ENCODE peak calls at places on chromosomes 5 and 9, in seven cellular contexts. R, G, N, E, H, T and J are unnamed samples.

GRCh38 chr9:124818431-124819281 is 34.6 kb upstream of the WDR38 start:
- DNase-seq in R (peak), G (peak), N (peak), E (no peak), H (no peak), T (peak), J (no peak)

GRCh38 chr9:136644593-136645342 is 17.9 kb upstream of the EGFL7 start:
- DNase-seq in R (peak), G (no peak), N (no peak), E (no peak), H (peak), T (peak), J (no peak)

GRCh38 chr5:134637106-134637721 is 4.6 kb upstream of the SAR1B start:
- DNase-seq in R (peak), G (no peak), N (no peak), E (no peak), H (no peak), T (no peak), J (no peak)

GRCh38 chr9:98064623-98065392 is 8.3 kb downstream of the NANS start:
- DNase-seq in R (peak), G (no peak), N (no peak), E (no peak), H (no peak), T (no peak), J (no peak)

GRCh38 chr5:142472306-142472951 is 147.6 kb upstream of the SPRY4 start:
- DNase-seq in R (no peak), G (peak), N (peak), E (no peak), H (no peak), T (peak), J (peak)

GRCh38 chr5:77630246-77631165 is 8.0 kb downstream of the OTP start:
- DNase-seq in R (peak), G (peak), N (peak), E (no peak), H (peak), T (peak), J (no peak)

GRCh38 chr5:141855265-141856029 is 22.8 kb downstream of the PCDH1 start:
- DNase-seq in R (no peak), G (peak), N (no peak), E (no peak), H (no peak), T (no peak), J (no peak)

GRCh38 chr9:89994988-89995613 is 390.3 kb downstream of the GADD45G start:
- DNase-seq in R (no peak), G (no peak), N (no peak), E (no peak), H (no peak), T (no peak), J (no peak)

GRCh38 chr5:177132504-177133118 is 962 bp upstream of the NSD1 start:
- DNase-seq in R (peak), G (peak), N (peak), E (no peak), H (peak), T (no peak), J (no peak)

GRCh38 chr5:132425009-132425937 is 55.8 kb downstream of the SLC22A5 start:
- DNase-seq in R (peak), G (peak), N (peak), E (no peak), H (no peak), T (no peak), J (no peak)

GRCh38 chr5:89313804-89314588 is 431.0 kb upstream of the MEF2C start:
- DNase-seq in R (no peak), G (peak), N (peak), E (no peak), H (no peak), T (peak), J (peak)

GRCh38 chr5:34491251-34491620 is 164.9 kb upstream of the RAI14 start:
- DNase-seq in R (no peak), G (peak), N (no peak), E (no peak), H (no peak), T (no peak), J (no peak)

GRCh38 chr9:92607088-92607487 is 62.8 kb downstream of the IPPK start:
- DNase-seq in R (no peak), G (peak), N (no peak), E (no peak), H (no peak), T (no peak), J (no peak)

GRCh38 chr9:469672-470040 is 255.0 kb downstream of the DOCK8 start:
- DNase-seq in R (peak), G (no peak), N (peak), E (no peak), H (peak), T (no peak), J (no peak)

GRCh38 chr5:61461412-61461811 is 129.4 kb downstream of the ZSWIM6 start:
- DNase-seq in R (no peak), G (no peak), N (no peak), E (no peak), H (no peak), T (no peak), J (no peak)

GRCh38 chr5:140468188-140468587 is 66.6 kb downstream of the ANKHD1 start:
- DNase-seq in R (no peak), G (peak), N (no peak), E (no peak), H (no peak), T (no peak), J (no peak)

GRCh38 chr9:136093995-136094881 is 851 bp downstream of the NACC2 start:
- DNase-seq in R (peak), G (peak), N (peak), E (no peak), H (peak), T (peak), J (no peak)

GRCh38 chr5:126054593-126055347 is 368.4 kb upstream of the GRAMD2B start:
- DNase-seq in R (no peak), G (no peak), N (no peak), E (no peak), H (no peak), T (no peak), J (peak)

GRCh38 chr5:67160985-67161384 is 35.6 kb downstream of the CD180 start:
- DNase-seq in R (no peak), G (peak), N (peak), E (no peak), H (no peak), T (no peak), J (no peak)

GRCh38 chr5:153496835-153497234 is 6.4 kb downstream of the GRIA1 start:
- DNase-seq in R (no peak), G (peak), N (peak), E (no peak), H (no peak), T (peak), J (no peak)

GRCh38 chr9:89617978-89618377 is 13.2 kb downstream of the GADD45G start:
- DNase-seq in R (no peak), G (no peak), N (no peak), E (no peak), H (no peak), T (no peak), J (no peak)

GRCh38 chr9:126080641-126081040 is 246.0 kb upstream of the MVB12B start:
- DNase-seq in R (no peak), G (no peak), N (no peak), E (no peak), H (no peak), T (no peak), J (no peak)

GRCh38 chr9:114008667-114009410 is 69.3 kb downstream of the AMBP start:
- DNase-seq in R (peak), G (no peak), N (no peak), E (peak), H (no peak), T (no peak), J (no peak)

GRCh38 chr9:120717194-120717593 is 2.9 kb upstream of the MEGF9 start:
- DNase-seq in R (no peak), G (no peak), N (no peak), E (no peak), H (no peak), T (no peak), J (no peak)

GRCh38 chr5:53431665-53432064 is 48.8 kb upstream of the FST start:
- DNase-seq in R (no peak), G (peak), N (no peak), E (no peak), H (no peak), T (no peak), J (no peak)

GRCh38 chr9:100756217-100756616 is 178.3 kb downstream of the CAVIN4 start:
- DNase-seq in R (no peak), G (peak), N (no peak), E (no peak), H (no peak), T (no peak), J (no peak)

GRCh38 chr5:172569862-172570558 is 71.1 kb upstream of the NEURL1B start:
- DNase-seq in R (no peak), G (no peak), N (no peak), E (no peak), H (no peak), T (no peak), J (no peak)
- H3K4me3 ChIP-seq in R (no peak), G (no peak), N (no peak), E (no peak), H (no peak), T (no peak), J (no peak)

GRCh38 chr9:70043285-70043684 is 363 bp upstream of the MAMDC2 start:
- DNase-seq in R (no peak), G (no peak), N (no peak), E (no peak), H (no peak), T (no peak), J (no peak)
- H3K4me3 ChIP-seq in R (peak), G (peak), N (no peak), E (peak), H (peak), T (peak), J (peak)

DNA sequence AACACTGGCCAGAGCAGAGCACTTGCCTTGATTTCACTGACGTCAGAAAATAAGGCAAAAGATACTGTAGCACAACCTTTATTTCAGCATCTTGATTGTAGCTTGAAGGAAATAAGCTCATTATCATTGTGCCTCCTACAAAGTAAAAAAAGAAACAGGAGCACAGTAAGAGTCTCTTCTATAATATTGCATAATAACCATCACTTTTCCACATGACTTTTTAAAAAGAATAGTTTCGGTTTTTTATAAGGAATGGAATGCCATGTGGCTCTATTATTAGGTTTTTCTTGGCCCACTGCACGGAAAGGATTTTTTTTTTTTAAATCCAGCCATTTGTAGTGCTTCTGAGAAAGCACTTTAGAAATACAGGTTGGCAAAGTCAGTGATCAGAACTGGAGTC is 655.3 kb downstream of the LRRC70 start:
- DNase-seq in R (no peak), G (peak), N (no peak), E (no peak), H (no peak), T (no peak), J (no peak)
- H3K4me3 ChIP-seq in R (no peak), G (no peak), N (no peak), E (no peak), H (no peak), T (no peak), J (no peak)

GRCh38 chr5:37424441-37424840 is 45.3 kb downstream of the WDR70 start:
- DNase-seq in R (no peak), G (no peak), N (no peak), E (no peak), H (no peak), T (no peak), J (peak)
- H3K4me3 ChIP-seq in R (no peak), G (no peak), N (no peak), E (no peak), H (no peak), T (no peak), J (no peak)

GRCh38 chr9:16336833-16337232 is 533.6 kb downstream of the BNC2 start:
- DNase-seq in R (no peak), G (no peak), N (no peak), E (no peak), H (no peak), T (no peak), J (no peak)
- H3K4me3 ChIP-seq in R (no peak), G (no peak), N (no peak), E (no peak), H (no peak), T (no peak), J (no peak)